ENCODE peak calls at places on chromosomes 4 and X, in nine cellular contexts. O, C, J, Z, G, Y, P, I and X are unnamed samples.

GRCh38 chr4:36399762-36400353 is 118.4 kb downstream of the DTHD1 start:
- DNase-seq in J (peak), P (peak), O (no peak), G (no peak), Y (no peak), C (no peak), I (peak), Z (peak), X (peak)

GRCh38 chrX:40402771-40403533 is 177.8 kb upstream of the ATP6AP2 start:
- DNase-seq in Y (no peak), C (peak), O (no peak), G (peak), P (peak), I (peak), J (no peak), Z (peak), X (peak)

GRCh38 chrX:84187501-84188319 is at the start of gene RPS6KA6:
- DNase-seq in G (peak), I (peak), C (peak), O (peak), P (peak), Y (no peak), J (peak), Z (no peak), X (peak)

GRCh38 chr4:56330691-56331090 is 56.6 kb downstream of the AASDH start:
- DNase-seq in O (no peak), J (no peak), Z (no peak), G (no peak), I (no peak), C (no peak), Y (no peak), P (no peak), X (no peak)

GRCh38 chr4:78525559-78525958 is 26.0 kb upstream of the ANXA3 start:
- DNase-seq in C (no peak), J (no peak), P (no peak), Y (no peak), I (no peak), O (no peak), G (no peak), Z (no peak), X (no peak)

GRCh38 chr4:140755811-140756291 is 334 bp downstream of the TBC1D9 start:
- DNase-seq in J (peak), I (peak), Z (peak), P (peak), G (peak), O (peak), C (peak), Y (no peak), X (peak)

GRCh38 chr4:142406917-142407501 is 439.1 kb downstream of the INPP4B start:
- DNase-seq in C (no peak), P (no peak), O (no peak), J (no peak), Y (no peak), G (no peak), Z (no peak), I (no peak), X (no peak)

GRCh38 chr4:121669163-121669550 is 27.6 kb downstream of the ANXA5 start:
- DNase-seq in Z (no peak), G (no peak), Y (no peak), C (no peak), O (no peak), I (no peak), P (no peak), J (no peak), X (no peak)

GRCh38 chr4:13537832-13538177 is 6.5 kb downstream of the NKX3-2 start:
- DNase-seq in O (no peak), G (no peak), P (no peak), Y (no peak), I (no peak), C (no peak), J (no peak), Z (no peak), X (no peak)

GRCh38 chr4:182089326-182089725 is 153.9 kb upstream of the TENM3 start:
- DNase-seq in G (no peak), O (no peak), Z (no peak), P (no peak), J (no peak), Y (no peak), C (no peak), I (no peak), X (peak)

GRCh38 chr4:25861951-25862410 is 807 bp downstream of the SEL1L3 start:
- DNase-seq in Z (peak), Y (no peak), J (no peak), I (no peak), P (peak), C (no peak), O (no peak), G (no peak), X (no peak)

GRCh38 chr4:84503495-84504437 is 4.7 kb upstream of the NKX6-1 start:
- DNase-seq in C (no peak), Z (peak), I (no peak), P (peak), Y (peak), G (peak), J (no peak), O (no peak), X (peak)

GRCh38 chrX:129346574-129346973 is 176.7 kb downstream of the SMARCA1 start:
- DNase-seq in C (no peak), P (no peak), Y (no peak), Z (no peak), G (no peak), O (no peak), J (no peak), I (no peak), X (no peak)

DNA sequence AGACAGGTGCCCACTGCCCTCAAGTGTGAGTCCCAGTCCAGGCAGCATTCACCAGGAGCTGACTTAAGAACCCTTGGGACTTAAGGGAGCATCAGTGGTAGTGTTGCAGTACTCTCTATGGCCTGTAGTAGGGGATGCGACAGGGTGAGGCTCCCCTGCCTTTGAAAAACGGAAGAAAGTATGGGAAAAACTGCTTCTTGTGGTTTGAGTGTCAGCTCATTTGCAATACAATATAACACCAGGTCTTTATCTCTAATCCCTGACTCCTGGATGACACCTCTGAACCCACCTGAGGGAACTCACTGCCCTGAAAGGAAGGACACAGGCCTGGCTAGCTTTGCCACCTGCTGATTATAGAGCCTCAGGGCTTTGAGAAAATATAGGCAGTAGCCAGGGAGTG is 176.0 kb downstream of the SMARCA1 start:
- DNase-seq in Y (no peak), C (no peak), J (no peak), I (no peak), Z (no peak), G (no peak), O (no peak), P (no peak), X (no peak)
- TF ChIP-seq CTCF in Y (peak), C (no peak), J (peak), I (no peak), Z (no peak), G (peak), O (no peak), P (no peak), X (peak)

GRCh38 chr4:37670249-37670648 is 15.9 kb downstream of the RELL1 start:
- DNase-seq in I (no peak), Y (no peak), Z (no peak), P (no peak), G (no peak), C (no peak), J (no peak), O (no peak), X (no peak)
- TF ChIP-seq CTCF in I (no peak), Y (no peak), Z (no peak), P (no peak), G (no peak), C (no peak), J (no peak), O (no peak), X (no peak)

DNA sequence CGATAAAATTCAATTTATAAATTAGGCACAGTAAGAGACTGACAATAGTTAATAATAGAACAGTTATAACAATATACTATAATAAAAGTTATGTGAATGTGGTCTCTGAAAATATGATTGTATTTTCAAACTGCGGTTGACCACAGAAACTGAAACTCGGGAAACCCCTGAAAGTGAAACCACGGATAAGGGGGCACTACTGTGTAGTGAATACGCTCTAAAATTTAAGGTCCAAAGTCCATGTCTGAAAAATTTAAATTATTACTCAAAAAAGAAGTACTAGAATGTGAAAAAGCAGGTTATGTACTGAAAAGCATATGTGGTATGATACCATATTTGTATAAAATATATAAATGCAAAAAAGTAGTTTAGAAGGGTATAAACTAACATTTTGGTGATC is 1.9 kb downstream of the SMIM14 start:
- DNase-seq in C (no peak), O (no peak), P (no peak), G (peak), Z (peak), I (no peak), Y (no peak), J (no peak), X (no peak)
- TF ChIP-seq CTCF in C (no peak), O (no peak), P (no peak), G (no peak), Z (no peak), I (no peak), Y (no peak), J (no peak), X (no peak)

GRCh38 chr4:124486423-124486822 is 226.1 kb downstream of the ANKRD50 start:
- DNase-seq in Z (no peak), I (no peak), C (no peak), J (no peak), P (no peak), Y (no peak), O (no peak), G (no peak), X (no peak)
- TF ChIP-seq CTCF in Z (no peak), I (no peak), C (no peak), J (no peak), P (no peak), Y (no peak), O (no peak), G (peak), X (no peak)

GRCh38 chrX:140053841-140054240 is 88.5 kb upstream of the CXorf66 start:
- DNase-seq in P (no peak), Z (no peak), C (no peak), I (no peak), O (no peak), J (no peak), G (no peak), Y (no peak), X (no peak)

DNA sequence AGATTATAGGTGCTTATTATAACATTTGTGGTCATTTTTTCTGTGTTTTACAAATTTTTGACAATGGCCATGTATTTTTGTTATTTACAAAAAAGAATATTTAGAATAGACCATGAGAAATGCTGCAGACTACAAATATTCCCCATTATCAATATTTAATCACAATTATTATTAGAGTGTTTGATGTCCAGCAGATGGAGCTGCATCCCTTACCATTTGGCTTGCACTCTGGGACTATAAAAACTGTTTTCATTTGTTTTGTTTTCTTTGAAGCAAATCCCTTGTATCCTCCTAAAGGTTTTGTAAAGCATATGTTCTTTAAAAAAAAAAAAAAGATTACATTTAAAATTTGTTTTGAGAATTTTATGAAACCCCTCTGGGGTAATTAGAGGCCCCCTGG is 85.6 kb upstream of the CXorf66 start:
- DNase-seq in I (no peak), O (no peak), J (peak), P (peak), Z (no peak), Y (no peak), G (no peak), C (no peak), X (no peak)
- TF ChIP-seq CTCF in I (peak), O (peak), J (peak), P (peak), Z (no peak), Y (peak), G (peak), C (no peak), X (no peak)

GRCh38 chr4:130747842-130748241 is 1651.9 kb downstream of the C4orf33 start:
- DNase-seq in C (no peak), I (no peak), P (peak), J (no peak), Y (no peak), O (no peak), Z (no peak), G (no peak), X (no peak)
- TF ChIP-seq CTCF in C (no peak), I (no peak), P (peak), J (peak), Y (no peak), O (no peak), Z (no peak), G (no peak), X (no peak)